ENCODE peak calls at places on chromosomes 16 and 17, in six cellular contexts. C, Z, L, N, I and S are unnamed samples. For H3K4me1, the result is how much of the 10 kb centered on the place peaks cover.

GRCh38 chr17:68296217-68297140 is 5.2 kb downstream of the ARSG start:
- ATAC-seq in C (no peak), Z (no peak), L (no peak), N (no peak), I (no peak), S (no peak)

GRCh38 chr17:29155235-29155965 is 24.8 kb downstream of the MYO18A start:
- ATAC-seq in C (peak), Z (peak), L (peak), N (peak), I (peak), S (peak)

GRCh38 chr16:59296888-59297287 is 562.8 kb upstream of the GOT2 start:
- ATAC-seq in C (no peak), Z (no peak), L (no peak), N (no peak), I (no peak), S (no peak)

GRCh38 chr16:59574296-59574695 is 840.2 kb upstream of the GOT2 start:
- ATAC-seq in C (no peak), Z (no peak), L (no peak), N (peak), I (no peak), S (no peak)

GRCh38 chr17:835263-835662 is 53.1 kb downstream of the MRM3 start:
- ATAC-seq in C (no peak), Z (no peak), L (no peak), N (no peak), I (no peak), S (peak)

GRCh38 chr17:29620271-29620670 is 2.4 kb downstream of the CORO6 start:
- ATAC-seq in C (no peak), Z (no peak), L (no peak), N (no peak), I (no peak), S (no peak)

GRCh38 chr17:4449736-4450135 is 16.0 kb downstream of the SPNS3 start:
- ATAC-seq in C (no peak), Z (no peak), L (peak), N (no peak), I (no peak), S (no peak)

GRCh38 chr16:23597003-23597756 is 1.1 kb upstream of the NDUFAB1 start:
- ATAC-seq in C (peak), Z (peak), L (no peak), N (peak), I (peak), S (no peak)

GRCh38 chr17:12257176-12257575 is 236.5 kb downstream of the MAP2K4 start:
- ATAC-seq in C (no peak), Z (no peak), L (no peak), N (no peak), I (no peak), S (no peak)

GRCh38 chr17:60169921-60170817 is 20.4 kb downstream of the CA4 start:
- ATAC-seq in C (no peak), Z (peak), L (peak), N (no peak), I (no peak), S (no peak)

GRCh38 chr16:24646646-24646995 is 82.8 kb upstream of the TNRC6A start:
- ATAC-seq in C (no peak), Z (no peak), L (no peak), N (peak), I (no peak), S (peak)

GRCh38 chr16:88005148-88005547 is 53.9 kb downstream of the BANP start:
- ATAC-seq in C (peak), Z (peak), L (peak), N (peak), I (no peak), S (no peak)

GRCh38 chr16:67406628-67407027 is 9.6 kb downstream of the ZDHHC1 start:
- ATAC-seq in C (no peak), Z (no peak), L (no peak), N (no peak), I (no peak), S (peak)

GRCh38 chr17:73524941-73525679 is 119.1 kb downstream of the SDK2 start:
- ATAC-seq in C (no peak), Z (no peak), L (no peak), N (no peak), I (no peak), S (no peak)
- H3K4me1 ChIP-seq in C (under half), Z (under half), L (under half), N (under half), I (under half), S (under half)

GRCh38 chr17:78415821-78416301 is 37.4 kb downstream of the PGS1 start:
- ATAC-seq in C (no peak), Z (no peak), L (no peak), N (no peak), I (no peak), S (no peak)

GRCh38 chr17:78411241-78411855 is 32.9 kb downstream of the PGS1 start:
- ATAC-seq in C (no peak), Z (peak), L (no peak), N (no peak), I (no peak), S (no peak)

GRCh38 chr17:78409191-78409621 is 30.8 kb downstream of the PGS1 start:
- ATAC-seq in C (no peak), Z (no peak), L (no peak), N (no peak), I (no peak), S (no peak)

GRCh38 chr17:78414178-78415162 is 36.0 kb downstream of the PGS1 start:
- ATAC-seq in C (no peak), Z (no peak), L (no peak), N (no peak), I (peak), S (no peak)

DNA sequence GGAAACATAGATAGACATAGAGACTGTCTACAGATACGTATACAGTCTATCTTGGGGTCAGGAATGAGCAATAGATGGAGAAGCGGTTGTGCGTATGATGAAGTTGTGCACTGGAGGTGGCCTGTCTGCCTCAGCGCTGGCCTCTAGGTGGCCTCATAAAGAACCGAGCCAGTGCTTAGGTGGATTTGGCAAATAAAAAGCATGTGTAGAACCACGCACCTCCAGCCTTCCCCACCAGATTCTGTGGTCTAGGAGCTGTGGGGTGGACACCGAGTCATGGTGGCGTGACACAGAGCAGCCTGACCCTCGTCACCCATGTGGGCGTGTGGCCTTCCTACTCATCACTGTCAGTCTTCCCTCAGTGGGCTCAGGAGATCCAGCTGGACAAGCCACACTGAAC is 34.0 kb downstream of the PGS1 start:
- ATAC-seq in C (peak), Z (peak), L (peak), N (peak), I (peak), S (no peak)
- TF ChIP-seq CTCF in C (peak), Z (peak), L (no peak), N (peak), I (peak), S (peak)

GRCh38 chr17:55390364-55390977 is 31.2 kb downstream of the MMD start:
- ATAC-seq in C (no peak), Z (no peak), L (no peak), N (no peak), I (no peak), S (no peak)

GRCh38 chr17:55391244-55391757 is 30.3 kb downstream of the MMD start:
- ATAC-seq in C (peak), Z (no peak), L (no peak), N (no peak), I (peak), S (no peak)

GRCh38 chr17:55391764-55392467 is 29.7 kb downstream of the MMD start:
- ATAC-seq in C (no peak), Z (no peak), L (no peak), N (no peak), I (no peak), S (no peak)

GRCh38 chr17:55395803-55396505 is 25.7 kb downstream of the MMD start:
- ATAC-seq in C (no peak), Z (no peak), L (no peak), N (no peak), I (no peak), S (no peak)

DNA sequence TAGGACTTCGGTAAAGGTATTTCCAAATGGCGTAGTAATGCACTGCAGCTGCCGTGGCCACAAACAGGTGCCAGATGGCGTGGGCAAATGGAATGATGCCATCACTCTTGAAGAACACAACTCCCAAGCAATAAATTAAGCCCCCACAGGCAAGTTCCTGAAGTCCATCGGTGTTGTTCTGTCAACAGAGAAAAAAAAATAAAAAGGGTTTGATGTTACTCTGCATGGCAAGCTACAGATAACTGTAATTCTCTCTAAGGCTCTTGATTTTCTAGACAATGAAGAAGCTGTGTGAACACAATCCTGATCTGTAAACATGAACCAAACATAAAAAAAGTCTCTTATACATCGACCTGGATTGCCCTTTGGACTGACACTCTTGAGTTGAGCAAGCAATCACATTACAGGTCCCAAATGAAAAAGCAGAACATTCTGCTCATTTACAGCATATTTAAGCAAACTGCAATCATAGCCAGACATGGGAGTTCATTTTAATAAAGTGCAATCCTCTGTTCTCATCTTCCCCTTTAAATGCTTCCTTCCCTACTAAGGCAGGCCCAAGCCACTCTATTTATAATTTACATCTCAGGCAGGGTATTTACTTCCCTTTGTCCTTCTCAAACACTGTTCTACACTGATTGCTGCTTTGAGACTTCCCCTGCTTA is 27.1 kb downstream of the MMD start:
- ATAC-seq in C (peak), Z (no peak), L (peak), N (no peak), I (no peak), S (peak)
- TF ChIP-seq EP300 in C (peak), Z (no peak), L (no peak), N (no peak), I (no peak), S (no peak)

GRCh38 chr17:42290577-42290976 is 2.3 kb downstream of the STAT5A start:
- ATAC-seq in C (no peak), Z (no peak), L (no peak), N (no peak), I (no peak), S (no peak)

GRCh38 chr17:42289863-42290165 is 1.5 kb downstream of the STAT5A start:
- ATAC-seq in C (no peak), Z (peak), L (no peak), N (no peak), I (no peak), S (no peak)

GRCh38 chr17:42287305-42288077 is 807 bp upstream of the STAT5A start:
- ATAC-seq in C (no peak), Z (no peak), L (peak), N (no peak), I (peak), S (peak)

GRCh38 chr17:42288078-42288984 is at the start of gene STAT5A:
- ATAC-seq in C (peak), Z (peak), L (peak), N (peak), I (peak), S (peak)

GRCh38 chr17:42288985-42289862 is 926 bp downstream of the STAT5A start:
- ATAC-seq in C (peak), Z (peak), L (peak), N (no peak), I (peak), S (no peak)
- H3K4me1 ChIP-seq in C (under half), Z (half or more), L (under half), N (under half), I (under half), S (half or more)

DNA sequence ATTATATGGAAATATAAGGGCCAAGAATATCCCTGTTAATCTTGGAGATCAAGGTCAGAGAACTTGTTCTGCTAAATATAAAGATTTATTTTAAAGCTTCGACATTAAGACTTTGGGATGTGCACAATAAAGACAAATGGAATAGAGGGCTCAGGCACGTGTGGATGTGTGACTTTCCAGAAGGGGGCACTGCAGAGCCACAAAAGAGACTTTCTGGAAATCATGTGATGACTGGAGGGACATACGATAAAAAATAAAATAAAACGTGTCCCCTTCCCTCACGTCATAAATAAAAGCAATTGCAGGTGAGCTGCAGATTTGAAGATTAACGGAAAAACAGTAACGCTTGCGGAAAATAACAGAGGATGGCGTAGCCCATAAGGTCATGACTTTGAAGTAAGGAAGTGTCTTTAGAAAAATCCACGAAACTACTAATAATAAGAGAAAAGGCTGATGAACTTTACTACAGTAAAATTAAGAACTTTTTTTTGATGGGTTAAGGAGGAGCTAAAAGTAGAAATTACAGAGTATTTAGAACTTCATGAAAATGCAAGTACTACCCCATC is 9.4 kb upstream of the ENGASE start:
- ATAC-seq in C (peak), Z (peak), L (no peak), N (peak), I (peak), S (peak)
- TF ChIP-seq CTCF in C (peak), Z (peak), L (peak), N (peak), I (peak), S (peak)

DNA sequence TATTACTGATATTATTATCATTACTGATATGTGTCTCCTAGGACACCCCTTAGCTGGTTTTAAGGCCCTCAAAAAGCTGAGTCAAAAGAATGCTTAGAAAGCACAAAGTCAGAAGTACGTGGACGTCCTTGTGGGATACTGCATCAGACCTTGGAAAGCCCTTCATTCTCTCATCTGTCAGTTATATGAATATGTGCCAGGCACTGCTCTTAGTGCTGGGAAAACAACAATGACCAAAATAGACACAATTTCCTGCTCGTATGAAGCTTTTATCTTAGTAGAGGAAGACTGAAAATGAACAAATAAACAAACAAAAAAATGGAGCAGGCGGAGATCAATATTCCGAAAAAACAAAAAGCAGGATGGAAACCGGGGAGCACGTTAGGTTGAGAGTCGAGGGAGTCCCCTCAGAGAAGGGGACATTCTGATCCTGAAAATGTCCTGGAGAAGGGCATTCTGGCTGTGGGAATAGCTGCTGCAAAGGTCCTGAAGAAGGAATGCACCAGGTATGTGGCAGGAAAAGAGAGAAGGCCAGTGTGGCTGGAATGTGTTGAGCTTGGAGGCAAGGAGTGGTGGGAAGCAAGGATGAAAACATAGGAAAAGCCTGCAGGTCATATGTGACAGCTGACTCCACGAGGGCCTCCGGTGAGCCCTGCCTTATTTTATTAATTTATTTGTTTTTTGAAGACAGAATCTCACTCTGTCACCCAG is 15.5 kb upstream of the TMEM94 start:
- ATAC-seq in C (no peak), Z (no peak), L (no peak), N (no peak), I (no peak), S (no peak)
- TF ChIP-seq EP300 in C (no peak), Z (no peak), L (peak), N (no peak), I (no peak), S (no peak)

GRCh38 chr16:56019274-56019673 is 144.1 kb upstream of the CES5A start:
- ATAC-seq in C (no peak), Z (no peak), L (no peak), N (no peak), I (no peak), S (no peak)
- H3K4me1 ChIP-seq in C (under half), Z (under half), L (under half), N (under half), I (under half), S (under half)

GRCh38 chr17:50265212-50265611 is 9.1 kb upstream of the TMEM92 start:
- ATAC-seq in C (no peak), Z (no peak), L (no peak), N (no peak), I (no peak), S (no peak)

GRCh38 chr17:50265690-50266306 is 8.5 kb upstream of the TMEM92 start:
- ATAC-seq in C (no peak), Z (no peak), L (no peak), N (no peak), I (no peak), S (no peak)

GRCh38 chr17:50268040-50268439 is 6.2 kb upstream of the TMEM92 start:
- ATAC-seq in C (no peak), Z (no peak), L (no peak), N (no peak), I (no peak), S (no peak)

GRCh38 chr17:50267074-50267841 is 7.0 kb upstream of the TMEM92 start:
- ATAC-seq in C (no peak), Z (no peak), L (no peak), N (no peak), I (no peak), S (no peak)

DNA sequence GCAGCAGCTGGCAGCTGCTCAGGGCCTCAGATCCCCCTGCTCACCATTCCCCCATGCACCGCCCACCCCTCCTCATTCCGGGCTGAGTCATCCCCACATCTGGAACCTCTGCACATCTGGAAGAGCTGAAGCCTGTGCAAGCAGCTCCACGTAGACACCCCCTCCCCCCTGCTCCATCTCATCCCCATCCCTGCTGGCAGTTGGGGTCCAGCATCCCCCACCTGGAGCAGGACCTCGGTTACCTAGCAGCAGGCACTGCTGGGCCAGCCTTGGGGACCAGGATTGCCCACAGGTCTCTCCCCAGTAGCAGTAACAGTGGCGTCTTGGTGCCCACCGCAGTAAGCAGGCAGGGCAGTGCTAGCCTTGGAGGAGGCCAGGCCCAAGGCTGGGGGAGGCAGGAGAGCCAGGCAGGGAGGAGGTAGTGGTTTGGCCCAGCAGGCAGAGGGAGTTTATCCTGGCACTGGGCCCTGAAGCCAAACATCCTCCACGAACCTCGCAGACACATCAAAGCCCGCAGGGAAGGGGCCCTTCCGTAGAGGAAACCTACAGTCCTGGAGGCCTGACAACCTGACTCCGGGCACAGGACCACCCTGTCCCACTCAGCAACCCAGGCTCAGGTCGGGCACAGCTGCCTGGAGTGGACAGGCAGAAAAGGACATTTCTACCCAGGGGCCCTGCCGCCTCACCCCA is 7.7 kb upstream of the TMEM92 start:
- ATAC-seq in C (no peak), Z (no peak), L (peak), N (peak), I (no peak), S (peak)
- TF ChIP-seq CTCF in C (no peak), Z (no peak), L (no peak), N (no peak), I (no peak), S (peak)